ENCODE peak calls at places on chromosomes 5 and 9, in ten cellular contexts. L is esophagus muscularis mucosa, B is upper lobe of left lung, Y is suprapubic skin, M is SK-N-SH, K is sigmoid colon, Q is spleen, R is HCT116, H is vagina, P is stomach. U is an unnamed sample.

GRCh38 chr9:135353935-135354334 is 125.6 kb upstream of the PPP1R26 start:
- DNase-seq in L (no peak), B (no peak), Y (no peak), M (no peak), K (no peak), Q (no peak), R (no peak), H (no peak), P (no peak), U (no peak)

GRCh38 chr5:146952168-146952567 is 73.6 kb upstream of the PPP2R2B start:
- DNase-seq in L (no peak), B (no peak), Y (no peak), M (no peak), K (no peak), Q (no peak), R (no peak), H (no peak), P (no peak), U (no peak)

GRCh38 chr5:169904568-169904967 is 75.7 kb downstream of the INSYN2B start:
- DNase-seq in L (no peak), B (no peak), Y (no peak), M (no peak), K (no peak), Q (no peak), R (no peak), H (no peak), P (no peak), U (no peak)

GRCh38 chr5:82855000-82855399 is 222.2 kb downstream of the TMEM167A start:
- DNase-seq in L (no peak), B (no peak), Y (no peak), M (no peak), K (no peak), Q (no peak), R (no peak), H (no peak), P (no peak), U (no peak)

GRCh38 chr5:67807116-67807888 is 408.3 kb upstream of the PIK3R1 start:
- DNase-seq in L (no peak), B (no peak), Y (no peak), M (no peak), K (no peak), Q (no peak), R (no peak), H (no peak), P (no peak), U (no peak)

GRCh38 chr5:35822541-35822940 is 34.1 kb upstream of the IL7R start:
- DNase-seq in L (no peak), B (no peak), Y (no peak), M (no peak), K (no peak), Q (no peak), R (no peak), H (no peak), P (no peak), U (no peak)

GRCh38 chr5:135012033-135012588 is 21.9 kb downstream of the PITX1 start:
- DNase-seq in L (no peak), B (no peak), Y (no peak), M (peak; percentile 6), K (peak; percentile 46), Q (peak; percentile 51), R (no peak), H (no peak), P (no peak), U (no peak)

GRCh38 chr9:121566401-121567141 is 66.9 kb upstream of the GGTA1 start:
- DNase-seq in L (no peak), B (no peak), Y (no peak), M (peak; percentile 72), K (peak; percentile 87), Q (no peak), R (no peak), H (no peak), P (no peak), U (no peak)

GRCh38 chr5:59711316-59711715 is 182.2 kb downstream of the PDE4D start:
- DNase-seq in L (no peak), B (no peak), Y (no peak), M (no peak), K (no peak), Q (no peak), R (no peak), H (no peak), P (no peak), U (no peak)

GRCh38 chr5:1337490-1338195 is 7.3 kb downstream of the CLPTM1L start:
- DNase-seq in L (no peak), B (no peak), Y (no peak), M (no peak), K (no peak), Q (peak; percentile 55), R (no peak), H (no peak), P (no peak), U (no peak)

GRCh38 chr5:122653087-122654017 is 121.5 kb upstream of the SNX2 start:
- DNase-seq in L (no peak), B (no peak), Y (no peak), M (no peak), K (no peak), Q (no peak), R (no peak), H (no peak), P (no peak), U (no peak)

GRCh38 chr5:73096239-73096575 is 24.2 kb upstream of the TMEM171 start:
- DNase-seq in L (no peak), B (no peak), Y (no peak), M (no peak), K (no peak), Q (no peak), R (no peak), H (no peak), P (no peak), U (no peak)

GRCh38 chr5:75051217-75051751 is 1.1 kb downstream of the GCNT4 start:
- DNase-seq in L (no peak), B (no peak), Y (no peak), M (no peak), K (no peak), Q (peak; percentile 56), R (no peak), H (no peak), P (peak; percentile 70), U (no peak)

GRCh38 chr5:75052461-75053285 is at the start of gene GCNT4:
- DNase-seq in L (no peak), B (peak; percentile 58), Y (no peak), M (peak; percentile 76), K (peak; percentile 72), Q (peak; percentile 84), R (no peak), H (no peak), P (peak; percentile 52), U (no peak)

GRCh38 chr5:75055727-75056144 is 3.4 kb upstream of the GCNT4 start:
- DNase-seq in L (no peak), B (no peak), Y (no peak), M (no peak), K (no peak), Q (no peak), R (no peak), H (no peak), P (no peak), U (no peak)

GRCh38 chr5:75054110-75054930 is 2.0 kb upstream of the GCNT4 start:
- DNase-seq in L (no peak), B (peak; percentile 63), Y (no peak), M (peak; percentile 23), K (peak; percentile 74), Q (peak; percentile 81), R (no peak), H (no peak), P (peak; percentile 61), U (no peak)

GRCh38 chr5:75053286-75054109 is 1.1 kb upstream of the GCNT4 start:
- DNase-seq in L (no peak), B (peak; percentile 51), Y (peak; percentile 68), M (peak; percentile 78), K (peak; percentile 71), Q (peak; percentile 85), R (no peak), H (no peak), P (peak; percentile 76), U (peak; percentile 39)
- TF ChIP-seq CTCF in L (peak; percentile 23), B (no peak), Y (no peak), M (peak; percentile 15), K (no peak), Q (no peak), R (no peak), H (no peak), P (no peak), U (no peak)

DNA sequence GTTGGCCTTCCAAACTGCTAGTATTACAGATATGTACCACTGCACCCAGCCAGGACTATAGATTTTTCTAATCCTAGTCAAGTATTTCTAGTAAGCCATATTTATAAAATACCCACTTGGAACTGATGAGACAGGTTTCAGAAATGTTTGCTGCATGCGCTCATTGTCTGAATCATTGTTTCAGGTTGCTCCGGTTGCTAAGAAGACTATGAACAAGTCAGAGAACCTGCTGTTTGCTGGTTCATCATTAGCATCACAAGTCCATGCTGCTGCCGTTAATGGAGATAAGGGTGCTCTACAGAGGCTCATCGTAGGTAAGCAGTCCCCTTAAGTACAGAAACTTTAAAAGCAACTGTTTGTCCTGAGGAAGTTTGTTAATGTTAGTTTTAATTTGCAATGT is 5.3 kb downstream of the INVS start:
- DNase-seq in L (no peak), B (no peak), Y (no peak), M (no peak), K (no peak), Q (no peak), R (no peak), H (no peak), P (no peak), U (no peak)
- TF ChIP-seq POLR2AphosphoS5 in L (no peak), B (no peak), Y (no peak), M (no peak), K (no peak), Q (no peak), R (no peak), H (no peak), P (no peak), U (no peak)

DNA sequence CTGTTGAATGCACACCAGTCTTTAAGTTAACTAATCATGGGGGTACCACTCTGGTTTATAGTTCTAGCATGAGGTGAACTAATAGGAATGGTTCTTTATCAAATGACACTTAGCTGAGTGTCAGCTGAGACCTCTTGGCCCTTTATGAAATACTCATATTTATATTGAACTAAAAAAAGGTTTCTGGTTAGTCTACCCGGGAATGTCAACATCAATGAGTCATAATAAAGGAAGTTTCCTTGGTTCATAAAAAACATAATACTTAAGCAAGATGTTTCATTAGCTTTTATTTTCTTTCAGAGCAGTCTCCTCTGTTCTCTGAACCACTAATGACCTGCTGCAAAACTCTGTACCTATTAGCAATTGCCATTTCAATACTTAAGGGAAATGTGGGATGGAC is 13.7 kb downstream of the DAB2 start:
- DNase-seq in L (no peak), B (no peak), Y (no peak), M (no peak), K (no peak), Q (no peak), R (no peak), H (no peak), P (no peak), U (no peak)
- H3K4me3 ChIP-seq in L (no peak overlapping the region), B (no peak overlapping the region), Y (no peak overlapping the region), M (no peak overlapping the region), K (no peak overlapping the region), Q (no peak overlapping the region), R (no peak overlapping the region), H (no peak overlapping the region), P (no peak overlapping the region), U (no peak overlapping the region)

DNA sequence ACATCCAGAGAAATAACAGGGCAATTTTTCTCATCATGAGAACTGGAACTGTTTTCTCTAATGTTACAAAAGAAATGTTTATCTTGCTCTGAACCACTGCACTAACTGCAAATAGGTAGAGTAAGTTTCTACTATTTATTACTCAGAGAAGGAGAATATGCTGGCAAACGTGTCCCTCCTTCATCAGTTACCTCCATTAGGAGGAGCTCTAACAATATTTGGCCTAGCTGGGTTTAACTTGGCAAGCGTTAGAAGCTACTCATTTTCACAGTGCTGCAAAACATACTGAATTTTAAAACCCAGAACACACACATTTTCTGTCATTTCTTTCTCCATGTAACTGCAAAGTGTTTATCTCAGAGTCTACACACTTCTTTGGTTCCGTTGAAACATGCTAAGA is 101.0 kb upstream of the GABRG2 start:
- DNase-seq in L (no peak), B (no peak), Y (no peak), M (peak; percentile 1), K (no peak), Q (no peak), R (no peak), H (no peak), P (no peak), U (no peak)
- TF ChIP-seq CTCF in L (peak; percentile 52), B (no peak), Y (no peak), M (peak; percentile 46), K (no peak), Q (no peak), R (no peak), H (no peak), P (no peak), U (no peak)

U was measured in breast epithelium.